ENCODE peak calls at places on chromosomes 6 and 20, in six cellular contexts. H is HL-60, K is endothelial cell of umbilical vein, J is breast epithelium, U is esophagus muscularis mucosa, G is GM23338. B is an unnamed sample.

GRCh38 chr6:166203003-166203640 is 35.5 kb upstream of the TBXT start:
- DNase-seq in H (no peak), K (no peak), J (no peak), U (no peak), G (no peak), B (no peak)

GRCh38 chr20:47019106-47019824 is 124.6 kb downstream of the EYA2 start:
- DNase-seq in H (no peak), K (no peak), J (no peak), U (no peak), G (peak), B (no peak)

GRCh38 chr6:27777126-27777525 is 135.1 kb downstream of the OR2B2 start:
- DNase-seq in H (no peak), K (no peak), J (no peak), U (peak), G (no peak), B (peak)

GRCh38 chr20:18743665-18744440 is 69.7 kb upstream of the SCP2D1 start:
- DNase-seq in H (no peak), K (no peak), J (no peak), U (no peak), G (no peak), B (no peak)

GRCh38 chr6:18308070-18308735 is 43.9 kb upstream of the DEK start:
- DNase-seq in H (no peak), K (no peak), J (no peak), U (no peak), G (no peak), B (no peak)

GRCh38 chr6:89145461-89145961 is 344 bp upstream of the PM20D2 start:
- DNase-seq in H (peak), K (peak), J (no peak), U (no peak), G (peak), B (no peak)

GRCh38 chr20:38883081-38883980 is 42.9 kb upstream of the FAM83D start:
- DNase-seq in H (no peak), K (no peak), J (no peak), U (no peak), G (no peak), B (no peak)

GRCh38 chr20:42082611-42083010 is 464.4 kb upstream of the CHD6 start:
- DNase-seq in H (no peak), K (no peak), J (no peak), U (no peak), G (no peak), B (no peak)

GRCh38 chr20:38196592-38196991 is 31.5 kb upstream of the TGM2 start:
- DNase-seq in H (peak), K (no peak), J (no peak), U (no peak), G (no peak), B (no peak)

GRCh38 chr20:22414354-22414753 is 170.0 kb downstream of the FOXA2 start:
- DNase-seq in H (no peak), K (no peak), J (no peak), U (no peak), G (no peak), B (no peak)

GRCh38 chr6:141167945-141168344 is 964.8 kb upstream of the GJE1 start:
- DNase-seq in H (no peak), K (no peak), J (no peak), U (no peak), G (no peak), B (no peak)

GRCh38 chr20:2820084-2820895 is 4.1 kb downstream of the TMEM239 start:
- DNase-seq in H (no peak), K (no peak), J (no peak), U (no peak), G (peak), B (no peak)

GRCh38 chr6:131199568-131200272 is 64.5 kb downstream of the AKAP7 start:
- DNase-seq in H (peak), K (peak), J (no peak), U (no peak), G (peak), B (no peak)

GRCh38 chr6:47733879-47734558 is 35.6 kb downstream of the ADGRF4 start:
- DNase-seq in H (peak), K (peak), J (no peak), U (no peak), G (peak), B (no peak)

GRCh38 chr20:44028341-44028715 is 113.7 kb downstream of the TOX2 start:
- DNase-seq in H (no peak), K (no peak), J (no peak), U (no peak), G (no peak), B (no peak)

GRCh38 chr20:45948742-45949541 is 14.5 kb downstream of the PCIF1 start:
- DNase-seq in H (no peak), K (no peak), J (no peak), U (no peak), G (no peak), B (no peak)

GRCh38 chr20:45950330-45950646 is 15.8 kb downstream of the PCIF1 start:
- DNase-seq in H (no peak), K (no peak), J (no peak), U (no peak), G (no peak), B (no peak)

GRCh38 chr20:45951474-45951873 is 17.0 kb downstream of the PCIF1 start:
- DNase-seq in H (no peak), K (no peak), J (no peak), U (no peak), G (no peak), B (no peak)

GRCh38 chr20:45948261-45948733 is 13.8 kb downstream of the PCIF1 start:
- DNase-seq in H (no peak), K (no peak), J (no peak), U (no peak), G (no peak), B (no peak)

GRCh38 chr20:45949542-45950329 is 15.3 kb downstream of the PCIF1 start:
- DNase-seq in H (no peak), K (no peak), J (no peak), U (no peak), G (no peak), B (no peak)
- TF ChIP-seq POLR2AphosphoS5 in H (no peak), K (peak), J (no peak), U (no peak), G (no peak), B (peak)

DNA sequence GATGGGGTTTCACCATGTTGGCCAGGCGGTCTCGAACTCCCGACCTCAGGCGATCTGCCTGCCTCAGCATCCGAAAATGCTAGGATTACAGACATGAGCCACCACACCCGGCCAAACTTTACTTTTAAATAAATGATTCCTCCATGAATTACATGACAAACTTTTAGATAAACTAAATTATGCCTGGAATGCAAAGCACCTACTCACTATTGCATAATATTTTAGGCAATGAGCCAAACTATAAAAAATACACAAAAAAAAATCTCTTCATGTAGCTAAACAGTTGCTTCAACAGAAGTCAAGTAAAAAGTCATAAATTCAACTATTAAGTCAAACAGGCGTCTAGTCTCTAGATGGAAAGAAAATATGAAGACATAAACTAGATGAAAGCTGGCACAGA is 56.5 kb downstream of the PTPRK start:
- DNase-seq in H (no peak), K (peak), J (no peak), U (no peak), G (no peak), B (no peak)
- TF ChIP-seq POLR2AphosphoS5 in H (no peak), K (no peak), J (no peak), U (no peak), G (no peak), B (no peak)

DNA sequence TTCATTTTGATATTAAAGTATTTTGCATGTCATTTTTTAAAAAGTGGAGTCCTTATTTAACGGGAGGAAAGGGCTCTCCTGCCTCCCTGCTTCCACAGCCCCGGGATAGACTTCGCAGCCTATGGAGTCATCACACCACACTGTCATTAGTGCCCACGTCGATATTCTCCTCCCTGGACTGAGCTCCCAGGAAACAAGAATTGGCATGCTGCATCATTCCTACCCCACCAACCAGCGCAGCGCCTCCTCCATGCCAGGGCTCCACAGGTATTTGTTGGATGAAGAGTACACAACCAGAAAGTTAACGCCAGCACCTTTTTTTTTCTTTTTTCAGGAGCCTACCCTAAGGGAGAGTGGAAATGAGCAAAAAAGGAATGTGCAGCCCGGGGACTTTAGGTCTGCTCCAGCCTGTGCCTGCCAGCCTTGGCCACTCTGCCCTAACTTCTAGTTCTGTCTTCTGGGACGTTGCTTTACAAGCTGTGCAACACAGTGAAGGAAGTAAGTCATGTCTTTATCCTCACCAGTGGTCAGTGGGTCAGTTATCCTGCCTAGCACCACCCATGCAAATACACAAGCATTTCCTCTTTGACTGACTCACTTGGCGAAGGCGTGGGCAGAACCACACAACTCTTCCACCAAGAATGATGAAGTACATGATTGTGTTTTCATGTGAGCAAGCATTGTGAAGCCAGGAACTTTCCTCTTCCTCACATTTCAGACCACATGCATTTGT is 180.7 kb upstream of the UST start:
- DNase-seq in H (no peak), K (peak), J (no peak), U (no peak), G (no peak), B (no peak)
- TF ChIP-seq POLR2AphosphoS5 in H (no peak), K (peak), J (no peak), U (peak), G (no peak), B (no peak)

GRCh38 chr6:87925373-87926060 is 122.1 kb upstream of the SPACA1 start:
- DNase-seq in H (no peak), K (no peak), J (no peak), U (no peak), G (no peak), B (no peak)
- TF ChIP-seq POLR2AphosphoS5 in H (no peak), K (no peak), J (no peak), U (no peak), G (no peak), B (no peak)

DNA sequence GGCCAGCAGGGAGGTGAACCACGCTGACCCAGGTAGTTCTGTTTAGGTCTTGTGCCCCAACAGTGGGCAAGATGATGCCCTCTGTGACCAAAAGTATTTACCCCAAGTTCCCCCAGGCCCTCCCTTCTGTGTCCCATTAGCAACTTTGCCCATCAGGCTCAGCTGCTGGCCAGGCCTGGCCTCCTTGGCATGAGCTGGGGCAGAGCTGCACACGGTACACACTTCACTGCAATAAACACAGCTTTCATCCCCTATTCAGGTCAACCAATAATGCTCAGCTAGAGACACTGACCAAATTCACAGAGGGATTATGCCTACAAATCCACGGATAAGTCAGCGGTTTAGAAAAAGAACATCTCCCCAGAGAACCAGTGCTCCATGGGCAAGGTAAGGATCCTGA is 103.7 kb downstream of the SLC23A2 start:
- DNase-seq in H (no peak), K (no peak), J (no peak), U (no peak), G (no peak), B (no peak)
- TF ChIP-seq POLR2AphosphoS5 in H (no peak), K (no peak), J (no peak), U (no peak), G (no peak), B (no peak)

GRCh38 chr20:57377350-57377749 is 13.8 kb upstream of the RBM38 start:
- DNase-seq in H (no peak), K (no peak), J (no peak), U (no peak), G (no peak), B (no peak)
- TF ChIP-seq POLR2AphosphoS5 in H (no peak), K (no peak), J (no peak), U (no peak), G (no peak), B (no peak)

DNA sequence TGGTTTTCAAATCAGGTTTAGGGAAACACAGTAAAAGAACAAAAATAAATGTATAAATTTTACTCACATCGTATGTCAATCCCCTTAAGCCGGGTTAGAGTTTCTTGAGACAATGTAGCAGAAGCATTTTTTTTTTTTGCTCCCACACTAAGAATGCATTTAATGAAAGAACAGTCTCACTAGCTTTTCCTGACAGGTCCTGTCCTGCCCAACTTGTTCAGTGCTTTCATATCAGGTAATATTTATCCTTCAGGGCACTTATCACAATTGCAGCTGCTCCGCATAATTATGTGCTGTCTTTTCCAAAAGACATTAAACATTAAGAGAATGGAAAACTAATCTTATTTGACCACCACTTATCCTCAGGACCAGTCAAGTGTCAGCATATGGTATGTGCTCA is 632.0 kb downstream of the HTR1B start:
- DNase-seq in H (no peak), K (no peak), J (no peak), U (no peak), G (no peak), B (no peak)
- TF ChIP-seq POLR2AphosphoS5 in H (no peak), K (no peak), J (no peak), U (no peak), G (no peak), B (no peak)

GRCh38 chr20:17558154-17558940 is 11.5 kb upstream of the DSTN start:
- DNase-seq in H (peak), K (peak), J (no peak), U (no peak), G (peak), B (peak)
- TF ChIP-seq POLR2AphosphoS5 in H (no peak), K (peak), J (peak), U (peak), G (no peak), B (no peak)

DNA sequence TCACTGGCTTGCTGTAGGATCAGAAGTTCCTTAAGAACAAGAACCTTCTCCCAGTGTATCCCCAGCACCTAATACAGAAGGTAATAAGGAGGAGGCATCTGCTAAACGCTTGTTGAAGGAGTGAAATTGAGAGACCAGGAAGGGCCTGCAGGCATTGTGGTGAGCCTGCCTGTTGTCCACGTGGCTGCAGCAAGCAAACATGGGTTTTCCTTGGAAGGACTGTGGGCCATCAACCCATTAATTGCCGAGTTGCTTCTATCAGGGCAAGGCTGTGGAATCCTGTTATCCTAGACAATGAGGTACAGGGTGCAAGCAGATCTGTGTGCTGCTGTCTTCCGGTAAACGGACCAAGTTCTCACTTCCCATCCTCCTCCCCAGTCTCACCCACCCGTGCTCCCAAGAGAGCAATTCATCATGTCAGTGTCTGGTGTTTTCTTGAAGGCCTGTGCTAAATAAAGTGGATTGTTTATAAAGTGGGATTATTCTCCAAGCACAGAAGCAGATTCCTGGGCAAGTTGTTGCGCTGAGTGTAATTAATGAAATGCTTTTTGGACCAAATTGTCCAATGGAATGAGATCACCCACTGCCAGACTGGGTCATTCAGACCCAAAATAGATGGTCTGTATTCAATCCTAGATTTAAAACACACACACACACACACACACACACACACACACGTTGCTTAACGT is 164.6 kb upstream of the CDYL start:
- DNase-seq in H (no peak), K (no peak), J (no peak), U (no peak), G (no peak), B (no peak)
- TF ChIP-seq POLR2AphosphoS5 in H (no peak), K (no peak), J (no peak), U (peak), G (no peak), B (no peak)

DNA sequence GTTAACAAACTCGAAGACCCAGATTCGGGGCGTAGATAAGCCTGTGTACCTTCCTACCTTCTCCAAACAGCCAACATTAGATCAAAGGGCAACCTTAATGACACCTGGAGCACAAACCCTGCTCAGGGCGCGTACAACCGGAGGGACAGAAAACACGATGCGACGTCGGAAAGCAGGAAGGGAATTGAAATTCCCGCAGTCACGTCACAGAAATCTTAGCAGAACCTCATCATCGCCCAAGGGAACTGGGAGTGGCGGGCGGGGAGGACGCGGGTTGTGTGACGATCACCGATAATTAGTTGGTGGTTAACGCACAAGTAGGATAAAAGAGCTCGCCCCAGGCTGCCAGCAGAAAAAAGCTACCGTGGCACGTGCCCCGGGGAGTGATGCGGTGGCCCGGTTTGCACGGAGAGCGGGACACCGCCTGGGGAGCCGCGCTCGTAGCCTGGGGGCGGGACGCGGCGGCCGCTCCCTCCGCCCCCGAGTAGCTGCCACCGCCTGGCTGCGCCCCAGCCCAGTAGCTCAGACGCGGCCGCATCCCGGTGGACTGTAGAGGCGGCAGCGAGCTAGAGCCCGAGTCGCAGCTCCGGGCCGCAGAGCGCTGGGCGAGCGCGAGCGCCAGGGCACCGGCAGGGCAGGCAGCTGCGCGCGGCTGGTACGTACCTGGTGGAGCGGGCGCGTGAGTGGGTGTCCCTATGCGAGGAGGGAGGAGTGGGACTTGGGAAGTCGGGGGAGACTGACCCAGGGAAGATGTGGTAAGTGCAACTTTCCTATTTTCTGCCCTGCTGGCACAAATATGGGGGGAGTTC is at the start of gene PKIB:
- DNase-seq in H (peak), K (peak), J (peak), U (no peak), G (peak), B (no peak)
- TF ChIP-seq POLR2AphosphoS5 in H (no peak), K (no peak), J (no peak), U (no peak), G (no peak), B (no peak)